ENCODE peak calls at places on chromosomes 4 and X, in five cellular contexts. Z, J, N, X and H are unnamed samples.
A peak's percentile ranks its signal among the peaks of the same experiment; 100 is the strongest.

GRCh38 chrX:5708209-5708608 is 520.5 kb downstream of the NLGN4X start:
- DNase-seq in Z (no peak), J (no peak), X (no peak), N (no peak), H (no peak)

GRCh38 chrX:8319359-8319758 is 145.3 kb upstream of the VCX3B start:
- DNase-seq in X (no peak), J (no peak), Z (no peak), N (no peak), H (peak; percentile 4)

GRCh38 chr4:56655627-56656345 is 25.3 kb downstream of the HOPX start:
- DNase-seq in Z (peak; percentile 49), N (no peak), X (peak; percentile 45), J (peak; percentile 40), H (peak; percentile 43)

GRCh38 chr4:3114377-3114776 is 39.9 kb downstream of the HTT start:
- DNase-seq in X (no peak), N (no peak), Z (no peak), J (no peak), H (no peak)

GRCh38 chr4:138114434-138114833 is 127.7 kb downstream of the SLC7A11 start:
- DNase-seq in Z (no peak), N (no peak), J (no peak), X (no peak), H (no peak)

GRCh38 chr4:113955411-113955810 is 24.0 kb downstream of the ARSJ start:
- DNase-seq in N (no peak), Z (peak; percentile 62), X (no peak), J (no peak), H (no peak)

GRCh38 chrX:20547649-20548051 is 280.9 kb upstream of the RPS6KA3 start:
- DNase-seq in X (no peak), J (no peak), N (no peak), Z (no peak), H (peak; percentile 5)

GRCh38 chr4:161767116-161767515 is 396.7 kb downstream of the FSTL5 start:
- DNase-seq in Z (no peak), J (no peak), N (no peak), X (no peak), H (no peak)

GRCh38 chr4:4496604-4497372 is 45.1 kb downstream of the STX18 start:
- DNase-seq in N (peak; percentile 68), J (no peak), Z (no peak), X (no peak), H (no peak)

GRCh38 chrX:39756086-39756883 is 341.5 kb downstream of the BCOR start:
- DNase-seq in Z (no peak), J (no peak), X (no peak), N (no peak), H (no peak)